ENCODE peak calls at places on chromosomes 2 and 18, in six cellular contexts. I is fibroblast of lung, G is SJSA1, C is mammary epithelial cell, Z is heart right ventricle, M is pancreas. J is an unnamed sample.

GRCh38 chr2:138323382-138324067 is 178.0 kb upstream of the SPOPL start:
- DNase-seq in I (no peak), G (no peak), C (no peak), Z (no peak), M (no peak), J (no peak)

GRCh38 chr2:207061181-207061580 is 104.6 kb downstream of the KLF7 start:
- DNase-seq in I (peak; percentile 51), G (no peak), C (peak; percentile 70), Z (no peak), M (no peak), J (no peak)

GRCh38 chr2:86764661-86765307 is 25.9 kb downstream of the CD8A start:
- DNase-seq in I (peak; percentile 40), G (no peak), C (peak; percentile 35), Z (no peak), M (no peak), J (no peak)

GRCh38 chr2:241901018-241901380 is 31.5 kb downstream of the RTP5 start:
- DNase-seq in I (no peak), G (peak; percentile 38), C (no peak), Z (no peak), M (peak; percentile 58), J (peak; percentile 2)

GRCh38 chr2:88654714-88655113 is 27.4 kb upstream of the EIF2AK3 start:
- DNase-seq in I (peak; percentile 82), G (no peak), C (peak; percentile 41), Z (no peak), M (no peak), J (no peak)

GRCh38 chr2:102788880-102789250 is 27.0 kb downstream of the TMEM182 start:
- DNase-seq in I (no peak), G (no peak), C (no peak), Z (peak; percentile 39), M (no peak), J (no peak)

GRCh38 chr2:86747708-86748627 is 27.9 kb downstream of the RMND5A start:
- DNase-seq in I (peak; percentile 85), G (no peak), C (peak; percentile 69), Z (no peak), M (no peak), J (no peak)

GRCh38 chr2:190576565-190576964 is 42.0 kb upstream of the NEMP2 start:
- DNase-seq in I (no peak), G (no peak), C (peak; percentile 77), Z (no peak), M (no peak), J (no peak)

DNA sequence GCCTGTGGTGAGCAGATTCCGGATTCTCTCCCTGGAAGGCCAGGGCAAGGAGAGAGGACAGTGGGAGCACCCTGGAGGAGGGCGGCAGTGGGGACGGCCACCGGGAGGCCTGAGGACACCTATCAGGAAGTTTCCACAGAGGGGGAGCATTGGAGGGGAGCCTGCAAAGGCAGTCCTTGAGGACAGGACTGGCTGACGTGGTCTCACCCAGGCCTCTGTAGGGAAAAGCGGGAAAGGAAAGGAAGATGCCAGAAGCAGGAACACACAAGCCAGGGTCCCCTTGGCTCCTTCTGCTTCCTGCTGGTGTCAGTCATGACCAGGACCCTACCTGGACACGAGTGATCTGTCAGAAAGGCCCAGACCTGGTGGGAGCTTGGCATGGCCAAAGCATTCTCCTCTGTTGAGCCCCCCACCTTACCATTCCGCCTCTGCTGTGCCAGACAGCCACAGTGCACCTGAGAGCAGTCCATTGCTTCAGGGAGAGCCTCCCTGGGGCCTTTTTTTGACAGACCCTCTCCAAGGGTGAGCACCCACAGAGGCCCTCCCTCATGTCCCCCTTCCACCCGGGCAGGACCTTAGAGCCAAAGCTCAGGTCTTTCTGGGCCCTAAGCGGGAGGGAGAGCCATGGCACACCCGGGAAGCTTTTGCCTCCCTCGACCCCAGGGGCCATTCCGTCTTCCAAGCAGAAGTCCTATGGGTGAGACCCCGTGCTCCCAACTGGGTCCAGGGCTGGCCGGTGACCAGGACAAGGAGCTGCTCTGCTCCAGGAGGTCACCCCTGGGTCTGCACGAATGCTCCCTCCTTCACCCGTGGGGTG is 333.1 kb downstream of the DYSF start:
- DNase-seq in I (no peak), G (peak; percentile 40), C (no peak), Z (no peak), M (no peak), J (no peak)
- H3K4me3 ChIP-seq in I (no peak overlapping the region), G (no peak overlapping the region), C (no peak overlapping the region), Z (no peak overlapping the region), M (no peak overlapping the region), J (no peak overlapping the region)

DNA sequence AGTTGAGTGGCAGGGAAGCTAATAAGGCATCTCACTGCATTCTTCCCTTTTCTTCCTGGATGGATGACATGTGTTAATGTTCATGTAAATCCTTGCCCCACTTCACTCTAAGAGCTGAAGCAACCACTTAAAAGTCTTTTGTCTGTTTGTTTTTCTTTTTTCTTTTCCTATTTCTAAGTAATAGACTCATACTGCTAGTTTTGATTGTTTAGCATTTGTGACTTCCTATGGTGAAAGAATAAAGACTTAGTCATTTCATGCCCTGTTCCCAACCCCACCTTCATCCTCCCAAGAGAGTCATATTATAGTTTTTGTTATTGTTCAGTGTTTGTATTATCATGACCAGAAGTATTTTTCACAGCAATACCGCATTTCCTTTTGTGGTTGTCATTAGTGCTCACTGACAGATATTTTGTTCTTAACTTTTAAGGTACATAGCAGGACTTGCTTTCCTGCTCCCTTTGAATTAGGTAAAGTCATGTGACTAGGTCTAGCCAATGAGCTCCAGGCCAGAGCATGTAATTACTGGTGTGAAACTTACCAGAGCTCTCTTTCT is 18.1 kb upstream of the SPP2 start:
- DNase-seq in I (peak; percentile 88), G (no peak), C (peak; percentile 87), Z (no peak), M (no peak), J (no peak)
- H3K27ac ChIP-seq in I (no peak overlapping the region), G (no peak overlapping the region), C (peak overlapping the region; percentile 5), Z (no peak overlapping the region), M (no peak overlapping the region), J (no peak overlapping the region)

GRCh38 chr2:27080603-27080938 is 2.2 kb downstream of the EMILIN1 start:
- DNase-seq in I (no peak), G (no peak), C (no peak), Z (no peak), M (no peak), J (no peak)

GRCh38 chr2:27079233-27080139 is 1.1 kb downstream of the EMILIN1 start:
- DNase-seq in I (no peak), G (no peak), C (no peak), Z (no peak), M (no peak), J (no peak)

GRCh38 chr2:27078267-27079194 is at the start of gene EMILIN1:
- DNase-seq in I (peak; percentile 95), G (peak; percentile 96), C (no peak), Z (peak; percentile 86), M (no peak), J (peak; percentile 45)

GRCh38 chr2:27081984-27082772 is 3.8 kb downstream of the EMILIN1 start:
- DNase-seq in I (no peak), G (no peak), C (no peak), Z (no peak), M (no peak), J (no peak)

DNA sequence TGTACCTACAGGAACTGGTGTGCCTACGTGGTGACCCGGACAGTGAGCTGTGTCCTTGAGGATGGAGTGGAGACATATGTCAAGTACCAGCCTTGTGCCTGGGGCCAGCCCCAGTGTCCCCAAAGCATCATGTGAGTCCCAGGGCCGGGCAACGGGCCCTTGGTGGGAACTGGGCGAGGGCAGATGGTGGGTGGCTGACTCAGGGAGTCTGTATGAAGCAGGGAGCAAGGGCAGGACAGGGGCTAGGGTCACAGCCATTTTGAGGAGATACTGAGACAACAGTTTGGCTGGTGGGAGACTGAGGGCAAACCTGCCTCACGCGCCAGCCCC is 1.7 kb downstream of the EMILIN1 start:
- DNase-seq in I (no peak), G (no peak), C (no peak), Z (no peak), M (no peak), J (no peak)
- H3K4me3 ChIP-seq in I (peak overlapping the region; percentile 97), G (peak overlapping the region; percentile 52), C (no peak overlapping the region), Z (no peak overlapping the region), M (no peak overlapping the region), J (peak overlapping the region; percentile 66)

GRCh38 chr18:23981369-23981768 is 33.2 kb upstream of the TTC39C start:
- DNase-seq in I (no peak), G (no peak), C (no peak), Z (no peak), M (no peak), J (no peak)
- H3K27ac ChIP-seq in I (no peak overlapping the region), G (no peak overlapping the region), C (no peak overlapping the region), Z (no peak overlapping the region), M (no peak overlapping the region), J (no peak overlapping the region)

DNA sequence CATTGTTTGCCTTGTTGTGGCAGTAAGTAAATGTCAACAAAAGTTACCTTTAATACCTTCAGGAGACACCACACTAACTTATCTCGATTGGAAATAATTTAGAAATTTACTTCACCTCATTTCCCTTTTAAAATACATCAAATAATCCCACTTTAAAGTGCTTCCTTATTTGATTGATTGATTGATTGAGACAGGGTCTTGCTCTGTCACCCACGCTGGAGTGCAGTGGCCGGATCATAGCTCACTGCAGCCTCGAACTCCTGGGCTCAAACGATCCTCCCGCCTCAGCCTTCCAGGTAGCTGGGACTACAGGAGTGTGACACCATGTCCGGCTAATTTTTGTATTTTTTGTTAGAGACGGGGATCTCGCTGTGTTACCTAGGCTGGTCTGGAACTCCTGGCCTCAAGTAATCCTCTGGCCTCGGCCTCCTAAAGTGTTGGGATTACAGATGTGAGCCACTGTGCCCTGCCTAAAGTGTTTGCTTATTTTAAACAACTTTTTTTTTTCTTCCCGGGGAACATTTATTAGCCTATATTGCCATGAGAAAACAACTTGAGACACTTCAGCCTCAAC is 12.0 kb upstream of the PAX3 start:
- DNase-seq in I (no peak), G (no peak), C (no peak), Z (no peak), M (no peak), J (no peak)
- H3K4me3 ChIP-seq in I (no peak overlapping the region), G (no peak overlapping the region), C (no peak overlapping the region), Z (no peak overlapping the region), M (no peak overlapping the region), J (no peak overlapping the region)

GRCh38 chr2:156157670-156158069 is 174.9 kb downstream of the NR4A2 start:
- DNase-seq in I (no peak), G (no peak), C (no peak), Z (no peak), M (no peak), J (no peak)
- H3K27ac ChIP-seq in I (no peak overlapping the region), G (no peak overlapping the region), C (no peak overlapping the region), Z (no peak overlapping the region), M (no peak overlapping the region), J (no peak overlapping the region)

DNA sequence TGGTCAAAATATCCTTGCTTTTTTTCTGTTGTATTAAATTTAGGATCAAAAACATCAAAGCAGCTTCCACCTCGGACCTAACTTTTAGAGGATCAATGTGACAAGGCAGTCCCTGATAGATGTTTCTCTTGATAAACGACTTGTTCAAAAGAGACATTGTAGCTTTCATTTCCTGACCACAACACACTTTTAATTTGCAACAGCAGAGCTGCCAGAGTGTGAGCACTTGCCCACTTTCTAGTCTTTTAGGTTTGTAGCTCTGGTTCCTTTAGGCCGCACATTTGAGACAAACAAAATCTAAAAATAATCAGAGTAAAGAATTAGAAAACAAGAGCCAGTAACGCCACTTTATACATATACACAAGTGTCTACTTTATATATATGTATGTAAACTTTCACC is 3.1 kb downstream of the FIGN start:
- DNase-seq in I (peak; percentile 54), G (no peak), C (no peak), Z (no peak), M (no peak), J (no peak)
- H3K4me3 ChIP-seq in I (peak overlapping the region; percentile 80), G (no peak overlapping the region), C (peak overlapping the region; percentile 2), Z (no peak overlapping the region), M (no peak overlapping the region), J (no peak overlapping the region)

J was measured in stomach.